ENCODE peak calls at places on chromosomes 6 and 20, in four cellular contexts. N, V, C and H are unnamed samples.
A peak's percentile ranks its signal among the peaks of the same experiment; 100 is the strongest.

GRCh38 chr6:129206761-129207330 is 323.9 kb downstream of the LAMA2 start:
- DNase-seq in N (no peak), V (no peak), C (no peak), H (no peak)

GRCh38 chr20:57588596-57588995 is 27.7 kb downstream of the PCK1 start:
- DNase-seq in N (no peak), V (no peak), C (no peak), H (no peak)

GRCh38 chr6:36210157-36210556 is 13.6 kb downstream of the BRPF3 start:
- DNase-seq in N (no peak), V (no peak), C (no peak), H (no peak)

GRCh38 chr6:134517145-134517658 is 199.3 kb upstream of the SGK1 start:
- DNase-seq in N (no peak), V (no peak), C (peak; percentile 63), H (peak; percentile 99)

GRCh38 chr20:51085761-51086160 is 62.9 kb upstream of the KCNG1 start:
- DNase-seq in N (no peak), V (no peak), C (no peak), H (no peak)

GRCh38 chr6:110334425-110335158 is 23.6 kb downstream of the METTL24 start:
- DNase-seq in N (no peak), V (no peak), C (no peak), H (no peak)

GRCh38 chr6:111573118-111573883 is 32.4 kb downstream of the TRAF3IP2 start:
- DNase-seq in N (no peak), V (no peak), C (no peak), H (peak; percentile 70)

GRCh38 chr6:138593100-138593877 is 94.0 kb upstream of the NHSL1 start:
- DNase-seq in N (no peak), V (no peak), C (no peak), H (no peak)

GRCh38 chr6:32836873-32837272 is 1.7 kb downstream of the TAP2 start:
- DNase-seq in N (no peak), V (no peak), C (no peak), H (no peak)

GRCh38 chr6:143215363-143215762 is 154.7 kb downstream of the AIG1 start:
- DNase-seq in N (no peak), V (no peak), C (no peak), H (no peak)

GRCh38 chr20:51431321-51431720 is 111.2 kb downstream of the NFATC2 start:
- DNase-seq in N (no peak), V (no peak), C (no peak), H (no peak)

GRCh38 chr6:43733471-43734293 is 36.3 kb upstream of the VEGFA start:
- DNase-seq in N (no peak), V (no peak), C (no peak), H (no peak)